ENCODE peak calls at places on chromosome 9, in four cellular contexts. L is heart right ventricle, U is IMR-90, T is fibroblast of the aortic adventitia. Q is an unnamed sample.

GRCh38 chr9:27182421-27182820 is 73.4 kb downstream of the TEK start:
- DNase-seq in L (no peak), U (no peak), T (no peak), Q (no peak)

GRCh38 chr9:36575411-36575882 is 2.8 kb downstream of the MELK start:
- DNase-seq in L (no peak), U (peak; percentile 78), T (peak; percentile 60), Q (no peak)

GRCh38 chr9:81073821-81074220 is 615.5 kb downstream of the TLE1 start:
- DNase-seq in L (no peak), U (no peak), T (no peak), Q (no peak)

GRCh38 chr9:99360026-99360425 is 137.9 kb downstream of the SEC61B start:
- DNase-seq in L (no peak), U (no peak), T (no peak), Q (peak; percentile 61)

GRCh38 chr9:70256123-70256551 is 2.6 kb upstream of the SMC5 start:
- DNase-seq in L (no peak), U (peak; percentile 89), T (peak; percentile 66), Q (no peak)

GRCh38 chr9:132372177-132373095 is 17.6 kb upstream of the SETX start:
- DNase-seq in L (peak; percentile 30), U (peak; percentile 36), T (peak; percentile 6), Q (peak; percentile 41)

GRCh38 chr9:1460143-1460769 is 410.1 kb downstream of the DMRT2 start:
- DNase-seq in L (no peak), U (no peak), T (no peak), Q (no peak)

GRCh38 chr9:128118472-128118857 is 9.1 kb downstream of the PTGES2 start:
- DNase-seq in L (no peak), U (no peak), T (no peak), Q (no peak)

GRCh38 chr9:127422133-127422782 is 1.9 kb upstream of the ZNF79 start:
- DNase-seq in L (no peak), U (no peak), T (no peak), Q (no peak)

GRCh38 chr9:132288956-132289355 is 65.8 kb downstream of the SETX start:
- DNase-seq in L (no peak), U (peak; percentile 35), T (no peak), Q (no peak)

GRCh38 chr9:77752566-77752965 is 104.4 kb upstream of the GNA14 start:
- DNase-seq in L (no peak), U (peak; percentile 94), T (peak; percentile 98), Q (no peak)

GRCh38 chr9:94894111-94894699 is 167.7 kb downstream of the AOPEP start:
- DNase-seq in L (no peak), U (no peak), T (peak; percentile 78), Q (no peak)

GRCh38 chr9:128191406-128192046 is at the start of gene CIZ1:
- DNase-seq in L (peak; percentile 83), U (peak; percentile 68), T (peak; percentile 73), Q (peak; percentile 52)

GRCh38 chr9:32382582-32383320 is 1.7 kb upstream of the ACO1 start:
- DNase-seq in L (no peak), U (no peak), T (no peak), Q (no peak)

GRCh38 chr9:32378993-32379729 is 5.3 kb upstream of the ACO1 start:
- DNase-seq in L (no peak), U (peak; percentile 85), T (peak; percentile 90), Q (no peak)

GRCh38 chr9:32380944-32381343 is 3.5 kb upstream of the ACO1 start:
- DNase-seq in L (no peak), U (no peak), T (no peak), Q (no peak)

GRCh38 chr9:32376295-32376694 is 8.1 kb upstream of the ACO1 start:
- DNase-seq in L (no peak), U (no peak), T (peak; percentile 61), Q (no peak)

DNA sequence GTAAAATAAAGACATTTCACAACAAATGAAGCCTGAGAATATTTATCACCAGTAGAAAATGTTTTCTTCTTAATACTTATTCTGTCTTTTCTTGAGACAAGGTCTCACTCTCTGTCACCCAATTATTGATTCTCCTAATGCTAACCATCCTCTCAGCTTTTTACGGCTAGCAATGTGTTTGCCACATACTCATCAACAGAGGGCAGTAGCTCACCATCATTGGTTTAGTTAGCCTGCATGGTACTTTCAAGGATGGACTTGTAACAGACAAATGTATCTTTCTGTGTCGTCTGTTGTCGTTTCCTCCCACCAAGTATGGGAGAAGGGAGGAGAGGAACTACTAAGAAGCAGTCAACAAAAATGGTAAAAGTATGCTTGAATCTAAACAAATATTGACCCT is 5.9 kb upstream of the ACO1 start:
- DNase-seq in L (no peak), U (peak; percentile 81), T (peak; percentile 85), Q (no peak)
- H3K4me3 ChIP-seq in L (no peak overlapping the region), U (no peak overlapping the region), T (no peak overlapping the region), Q (no peak overlapping the region)

DNA sequence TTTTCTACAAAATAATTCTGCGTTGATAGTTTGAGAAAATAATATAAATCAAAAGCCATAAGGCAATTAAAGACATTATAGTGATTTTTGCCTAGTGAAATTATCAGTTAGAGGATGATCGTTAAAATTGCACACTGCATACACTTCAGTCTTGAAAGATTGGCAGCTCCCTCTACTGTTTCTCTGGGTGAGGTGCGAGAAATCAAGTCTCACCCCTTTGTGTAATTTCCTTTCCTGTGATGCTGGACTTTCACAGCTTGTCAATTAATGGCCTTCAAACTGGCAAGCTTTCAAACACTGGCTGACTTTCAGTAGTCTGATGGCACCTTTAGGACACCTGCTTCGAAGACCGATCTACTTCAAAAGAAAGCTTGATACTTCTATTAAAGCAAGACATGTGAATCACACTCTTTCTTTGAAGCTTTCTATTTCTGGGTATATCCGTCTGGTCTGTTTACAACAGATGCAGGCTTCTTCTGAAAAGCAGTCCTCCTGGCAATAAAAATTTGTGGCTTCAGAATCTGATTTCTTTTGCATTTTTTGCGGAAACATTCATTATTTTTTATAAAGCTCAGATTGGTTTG is 706.8 kb upstream of the PTPRD start:
- DNase-seq in L (no peak), U (no peak), T (no peak), Q (no peak)
- TF ChIP-seq CTCF in L (peak; percentile 51), U (no peak), T (no peak), Q (no peak)

GRCh38 chr9:120693609-120694008 is 20.7 kb downstream of the MEGF9 start:
- DNase-seq in L (no peak), U (peak; percentile 60), T (no peak), Q (no peak)

GRCh38 chr9:120698766-120699165 is 15.5 kb downstream of the MEGF9 start:
- DNase-seq in L (no peak), U (no peak), T (peak; percentile 22), Q (no peak)

GRCh38 chr9:120697448-120697847 is 16.8 kb downstream of the MEGF9 start:
- DNase-seq in L (no peak), U (no peak), T (no peak), Q (no peak)

GRCh38 chr9:120694559-120694958 is 19.7 kb downstream of the MEGF9 start:
- DNase-seq in L (no peak), U (no peak), T (no peak), Q (no peak)

DNA sequence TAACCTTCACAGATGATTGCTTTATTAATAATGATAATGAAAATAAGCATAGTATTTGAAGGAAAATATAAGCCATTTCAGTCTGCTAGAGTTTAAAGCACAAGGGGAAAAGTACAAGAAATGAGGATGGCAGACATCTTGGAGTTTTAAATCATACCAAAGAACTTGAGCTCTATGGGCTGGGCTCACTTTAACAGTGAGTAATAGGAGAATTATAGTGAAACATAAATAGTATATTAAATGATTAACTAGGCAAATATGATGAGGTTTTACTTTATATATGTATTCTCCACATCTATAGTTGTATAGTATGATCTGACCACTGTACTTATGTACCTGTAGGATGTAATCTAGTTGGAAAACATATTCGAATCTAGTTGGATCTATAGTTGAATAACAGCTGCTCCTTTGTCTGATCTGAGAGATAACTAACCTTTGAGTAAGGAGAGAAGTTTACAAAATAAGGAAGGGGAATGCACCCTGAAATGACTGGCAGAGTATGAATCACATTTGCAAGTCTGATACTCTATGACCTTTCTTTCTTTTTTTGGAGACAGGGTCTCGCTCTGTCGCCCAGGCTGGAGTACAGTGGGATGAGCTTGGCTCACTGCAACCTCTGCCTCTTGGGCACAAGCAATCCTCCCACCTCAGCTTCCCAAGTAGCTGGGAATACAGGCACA is 17.6 kb downstream of the MEGF9 start:
- DNase-seq in L (no peak), U (peak; percentile 38), T (no peak), Q (no peak)
- H3K4me3 ChIP-seq in L (no peak overlapping the region), U (no peak overlapping the region), T (no peak overlapping the region), Q (no peak overlapping the region)

DNA sequence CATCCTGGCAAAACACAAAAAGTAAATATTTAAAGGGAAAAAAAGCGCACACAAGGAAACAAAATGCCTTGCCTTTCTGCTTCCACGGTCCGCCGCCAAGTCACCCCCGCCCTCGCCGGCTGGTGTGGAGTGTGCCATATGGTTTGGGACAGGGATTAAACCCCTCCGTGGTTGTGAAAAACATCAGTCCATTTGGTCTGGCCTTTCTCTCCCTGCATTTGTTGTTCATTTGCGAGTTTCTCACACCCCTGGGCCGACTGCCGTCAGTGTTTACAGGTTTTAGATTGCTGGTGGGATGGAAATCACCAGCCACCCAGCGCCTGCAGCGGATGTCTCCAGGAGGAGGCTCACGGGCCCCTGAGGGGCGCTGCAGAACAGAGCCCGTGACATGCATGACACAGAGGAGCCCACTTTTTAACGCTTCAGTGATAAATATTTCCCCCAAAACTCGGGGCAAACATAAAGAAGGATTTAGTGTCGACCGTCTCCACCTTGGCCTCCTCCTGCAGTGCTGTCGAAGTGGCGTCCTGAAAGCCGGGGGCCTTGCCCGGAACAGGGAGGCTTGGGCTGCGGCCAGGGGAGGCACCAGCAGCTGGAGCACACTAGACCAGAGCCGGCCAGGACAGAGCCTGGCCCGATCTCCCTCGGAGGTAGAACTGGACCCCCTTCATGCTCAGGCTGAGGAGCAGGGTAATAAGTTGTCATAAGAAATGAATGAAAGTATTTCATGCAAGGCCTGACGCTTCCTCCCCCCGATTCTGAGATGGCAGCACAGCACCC is 161.4 kb downstream of the HSD17B3 start:
- DNase-seq in L (no peak), U (no peak), T (no peak), Q (no peak)
- TF ChIP-seq CTCF in L (no peak), U (no peak), T (no peak), Q (no peak)

GRCh38 chr9:96852676-96853075 is 1.6 kb downstream of the ZNF782 start:
- DNase-seq in L (no peak), U (peak; percentile 10), T (no peak), Q (no peak)
- H3K4me3 ChIP-seq in L (no peak overlapping the region), U (no peak overlapping the region), T (peak overlapping the region; percentile 83), Q (peak overlapping the region; percentile 70)

GRCh38 chr9:109253241-109253636 is 67.6 kb downstream of the EPB41L4B start:
- DNase-seq in L (no peak), U (no peak), T (no peak), Q (no peak)

GRCh38 chr9:109254317-109254716 is 66.5 kb downstream of the EPB41L4B start:
- DNase-seq in L (no peak), U (peak; percentile 86), T (peak; percentile 67), Q (no peak)

GRCh38 chr9:109255394-109255793 is 65.5 kb downstream of the EPB41L4B start:
- DNase-seq in L (no peak), U (no peak), T (no peak), Q (no peak)

GRCh38 chr9:109252291-109252690 is 68.6 kb downstream of the EPB41L4B start:
- DNase-seq in L (no peak), U (no peak), T (no peak), Q (no peak)

DNA sequence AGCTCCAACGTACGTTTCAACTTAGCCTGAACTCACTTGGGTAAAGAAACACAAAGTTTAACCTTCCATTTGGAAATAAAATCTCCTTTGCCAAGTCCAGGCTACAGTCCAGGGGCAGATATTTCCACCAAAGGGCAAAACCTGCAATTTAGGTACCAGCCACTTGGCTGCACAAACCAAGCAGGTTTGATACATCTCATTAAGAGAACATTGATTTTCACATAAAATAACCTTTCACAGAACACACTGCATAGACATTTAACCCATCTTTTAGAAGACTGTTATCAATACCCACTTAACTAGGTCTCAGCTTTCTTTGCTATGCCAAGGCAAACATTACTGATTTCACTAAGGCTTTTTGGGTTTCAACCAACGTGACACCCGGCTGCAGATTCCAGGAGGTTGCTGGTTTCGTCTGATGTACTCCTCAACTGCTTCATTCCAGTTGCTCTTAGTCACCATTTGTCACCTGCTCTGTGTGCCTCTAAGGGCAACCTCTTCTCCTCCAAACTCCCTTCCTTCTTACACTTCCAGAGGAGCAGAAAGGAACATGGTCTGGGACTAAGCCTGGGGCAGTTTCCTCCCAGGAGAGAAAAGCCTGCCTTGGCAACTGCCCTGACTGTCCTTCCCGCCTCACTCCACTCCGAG is 67.1 kb downstream of the EPB41L4B start:
- DNase-seq in L (no peak), U (peak; percentile 82), T (peak; percentile 71), Q (no peak)
- TF ChIP-seq CTCF in L (no peak), U (peak; percentile 1), T (no peak), Q (no peak)